ENCODE peak calls at places on chromosomes 16 and 17, in four cellular contexts. G is HepG2, L is GM12878, K is H1. B is an unnamed sample.
A peak's percentile ranks its signal among the peaks of the same experiment; 100 is the strongest.

GRCh38 chr17:1110844-1111598 is 68.8 kb downstream of the ABR start:
- DNase-seq in G (peak; percentile 79), L (no peak), K (no peak), B (no peak)

GRCh38 chr17:37368577-37368976 is 7.2 kb upstream of the C17orf78 start:
- DNase-seq in G (no peak), L (no peak), K (no peak), B (no peak)

GRCh38 chr17:67718325-67718941 is 697 bp downstream of the NOL11 start:
- DNase-seq in G (peak; percentile 23), L (no peak), K (no peak), B (no peak)

GRCh38 chr17:76732734-76733617 is 4.2 kb downstream of the SRSF2 start:
- DNase-seq in G (no peak), L (no peak), K (no peak), B (no peak)

GRCh38 chr16:9845661-9846361 is 336.4 kb downstream of the GRIN2A start:
- DNase-seq in G (no peak), L (no peak), K (no peak), B (no peak)

GRCh38 chr17:14205380-14205779 is 31.3 kb downstream of the CDRT15 start:
- DNase-seq in G (no peak), L (no peak), K (no peak), B (no peak)

GRCh38 chr16:495127-495748 is 32.3 kb upstream of the CAPN15 start:
- DNase-seq in G (peak; percentile 59), L (no peak), K (peak; percentile 41), B (no peak)

GRCh38 chr16:30119428-30119827 is 3.6 kb downstream of the MAPK3 start:
- DNase-seq in G (no peak), L (no peak), K (no peak), B (no peak)

GRCh38 chr16:4787627-4788482 is at the start of gene SEPTIN12:
- DNase-seq in G (no peak), L (no peak), K (no peak), B (no peak)

GRCh38 chr16:28000314-28000713 is 63.2 kb downstream of the GSG1L start:
- DNase-seq in G (no peak), L (no peak), K (no peak), B (no peak)

GRCh38 chr16:53726625-53727024 is 22.7 kb downstream of the FTO start:
- DNase-seq in G (peak; percentile 16), L (no peak), K (no peak), B (no peak)

GRCh38 chr16:48099455-48099854 is 56.3 kb downstream of the ABCC12 start:
- DNase-seq in G (no peak), L (no peak), K (no peak), B (no peak)

GRCh38 chr16:17776888-17777287 is 306.1 kb upstream of the XYLT1 start:
- DNase-seq in G (no peak), L (no peak), K (no peak), B (no peak)

GRCh38 chr16:70746040-70746707 is 54.8 kb downstream of the VAC14 start:
- DNase-seq in G (peak; percentile 92), L (no peak), K (no peak), B (no peak)

GRCh38 chr17:76341301-76341700 is 12.4 kb downstream of the PRPSAP1 start:
- DNase-seq in G (no peak), L (no peak), K (no peak), B (no peak)

GRCh38 chr16:85370881-85371651 is 242.1 kb upstream of the GSE1 start:
- DNase-seq in G (no peak), L (no peak), K (no peak), B (no peak)

GRCh38 chr16:10552281-10552680 is 28.1 kb downstream of the EMP2 start:
- DNase-seq in G (no peak), L (no peak), K (no peak), B (no peak)

GRCh38 chr17:80751070-80751459 is 206.4 kb downstream of the RPTOR start:
- DNase-seq in G (no peak), L (no peak), K (no peak), B (no peak)
- TF ChIP-seq POLR2AphosphoS5 in G (no peak), L (no peak), K (no peak), B (no peak)

GRCh38 chr16:58414938-58415451 is 22.7 kb downstream of the GINS3 start:
- DNase-seq in G (no peak), L (no peak), K (no peak), B (no peak)

GRCh38 chr16:58409316-58409973 is 17.2 kb downstream of the GINS3 start:
- DNase-seq in G (no peak), L (no peak), K (no peak), B (no peak)

GRCh38 chr16:58411336-58411735 is 19.1 kb downstream of the GINS3 start:
- DNase-seq in G (no peak), L (no peak), K (no peak), B (no peak)

GRCh38 chr16:58413359-58413758 is 21.1 kb downstream of the GINS3 start:
- DNase-seq in G (no peak), L (no peak), K (no peak), B (no peak)

DNA sequence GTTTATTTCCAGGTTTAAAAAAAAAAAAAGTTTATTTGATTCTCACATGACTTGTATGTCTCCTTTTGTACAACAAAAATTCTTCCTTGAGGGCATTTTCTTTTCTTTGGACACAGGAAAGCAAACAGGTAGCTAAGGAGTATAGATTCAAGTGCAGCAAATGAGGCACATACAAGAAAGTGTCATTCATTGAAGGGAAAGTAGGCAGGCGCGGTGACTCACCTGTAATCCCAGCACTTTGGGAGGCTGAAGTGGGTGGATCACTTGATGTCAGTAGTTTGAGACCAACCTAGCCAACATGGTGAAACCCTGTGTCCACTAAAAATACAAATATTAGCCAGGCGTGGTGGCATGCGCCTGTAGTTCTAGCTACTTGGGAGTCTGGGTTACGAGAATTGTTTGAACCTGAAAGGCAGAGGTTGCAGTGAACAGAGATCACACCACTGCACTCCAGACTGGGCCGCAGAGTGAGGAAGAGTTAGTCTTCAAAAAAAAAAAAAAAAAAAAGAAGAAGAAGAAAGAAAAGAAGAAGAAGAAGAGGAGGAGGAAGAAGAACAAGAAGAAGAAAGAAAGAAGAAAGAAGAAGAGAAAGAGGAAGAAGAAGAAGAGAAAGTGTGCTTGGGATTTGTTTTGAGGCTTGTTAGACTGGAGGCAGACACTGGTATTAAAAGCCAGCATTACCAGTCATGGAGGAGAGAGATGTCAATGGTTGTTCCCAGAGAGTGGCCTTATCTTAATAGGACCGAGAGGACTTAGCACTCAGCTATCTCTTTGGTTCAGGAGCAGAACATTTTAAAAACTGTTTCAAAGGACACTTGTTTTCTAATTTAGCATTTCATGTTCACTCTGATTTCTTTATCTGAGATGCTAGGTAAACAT is 19.7 kb downstream of the GINS3 start:
- DNase-seq in G (no peak), L (no peak), K (no peak), B (no peak)
- TF ChIP-seq EZH2 in G (no peak), L (no peak), K (no peak), B (no peak)

GRCh38 chr17:44320066-44320465 is 4.6 kb downstream of the SLC25A39 start:
- DNase-seq in G (no peak), L (no peak), K (no peak), B (no peak)

GRCh38 chr17:44321246-44322120 is 3.1 kb downstream of the SLC25A39 start:
- DNase-seq in G (no peak), L (no peak), K (no peak), B (no peak)

GRCh38 chr17:44317545-44317944 is 7.1 kb downstream of the SLC25A39 start:
- DNase-seq in G (no peak), L (no peak), K (no peak), B (no peak)

GRCh38 chr17:44315760-44316731 is 7.6 kb downstream of the RUNDC3A start:
- DNase-seq in G (no peak), L (no peak), K (no peak), B (no peak)

DNA sequence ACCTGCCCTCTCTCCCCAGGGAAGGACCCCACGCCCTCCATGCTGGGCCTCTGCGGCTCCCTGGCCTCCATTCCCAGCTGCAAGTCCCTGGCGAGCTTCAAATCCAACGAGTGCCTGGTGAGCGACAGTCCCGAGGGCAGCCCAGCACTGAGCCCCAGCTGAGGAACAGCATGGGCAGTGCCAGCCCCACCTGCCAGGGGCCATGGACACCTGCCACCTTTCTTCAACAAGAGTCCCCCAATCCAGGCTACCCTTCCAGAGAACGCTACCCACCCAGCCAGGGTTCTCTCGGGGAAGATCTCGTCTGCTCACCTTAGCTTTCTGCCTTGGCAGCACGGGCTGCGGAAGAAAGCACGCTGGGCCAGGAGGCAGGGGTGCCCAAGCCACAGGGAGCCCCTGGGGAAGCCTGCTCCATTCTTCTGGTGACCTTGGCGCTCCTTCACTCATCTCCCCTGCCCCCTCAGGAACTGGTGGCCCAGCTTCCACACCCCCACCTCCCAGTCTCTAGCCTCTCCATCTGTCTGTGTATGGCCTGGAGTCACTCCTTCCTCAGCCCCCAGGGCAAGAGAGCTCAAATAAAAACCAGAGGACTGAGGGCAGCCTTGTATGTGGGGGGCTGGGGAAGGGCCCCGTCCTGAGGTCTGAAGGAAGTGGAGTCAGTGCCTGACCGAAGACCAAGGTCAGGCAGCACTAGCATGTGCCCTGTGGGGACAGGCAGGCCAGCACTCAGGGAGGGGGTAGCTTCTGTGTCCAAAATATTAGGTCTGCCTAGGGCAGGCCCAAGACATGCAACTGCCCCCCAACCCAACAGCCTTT is 6.3 kb downstream of the SLC25A39 start:
- DNase-seq in G (no peak), L (no peak), K (no peak), B (no peak)
- TF ChIP-seq POLR2AphosphoS5 in G (peak; percentile 29), L (no peak), K (no peak), B (peak; percentile 16)

GRCh38 chr17:39225974-39226683 is 384 bp upstream of the STAC2 start:
- DNase-seq in G (no peak), L (no peak), K (peak; percentile 81), B (no peak)
- TF ChIP-seq EZH2 in G (no peak), L (no peak), K (no peak), B (no peak)

DNA sequence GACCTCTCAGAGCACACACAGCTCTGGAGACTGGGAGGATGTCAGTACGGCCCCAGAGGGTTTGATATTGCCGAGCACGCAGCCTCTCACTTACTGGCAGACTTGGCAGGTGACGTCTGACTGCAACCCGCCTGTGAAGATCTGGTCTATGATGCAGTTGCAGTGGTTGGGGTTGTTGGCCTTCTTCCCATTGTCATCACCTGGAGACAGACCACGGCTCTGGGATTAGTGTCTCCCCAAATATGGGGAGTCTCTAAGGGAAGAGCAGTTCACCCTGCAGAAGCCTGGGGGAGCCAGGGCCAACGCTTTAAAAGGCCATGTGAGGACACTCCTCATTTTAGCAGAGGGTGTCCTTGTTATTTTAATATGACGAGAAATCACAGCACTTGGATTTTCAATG is 30.1 kb downstream of the USP22 start:
- DNase-seq in G (no peak), L (no peak), K (no peak), B (no peak)
- TF ChIP-seq POLR2AphosphoS5 in G (no peak), L (no peak), K (no peak), B (no peak)